ENCODE peak calls at places on chromosomes 12 and 14, in ten cellular contexts. One of them, this sample, is unnamed.

GRCh38 chr14:69107407-69108003 is 45.4 kb downstream of the DCAF5 start:
- DNase-seq in heart left ventricle: no peak
- DNase-seq in spleen: no peak
- DNase-seq in mucosa of descending colon: peak
- DNase-seq in neural crest cell: no peak
- DNase-seq in WTC11: peak
- DNase-seq in Calu3: peak
- DNase-seq in astrocyte of the cerebellum: peak
- DNase-seq in astrocyte of the spinal cord: peak
- DNase-seq in pancreas: no peak
- DNase-seq in this sample: peak

GRCh38 chr14:74583689-74584434 is 28.2 kb downstream of the LTBP2 start:
- DNase-seq in heart left ventricle: peak
- DNase-seq in spleen: peak
- DNase-seq in mucosa of descending colon: no peak
- DNase-seq in neural crest cell: no peak
- DNase-seq in WTC11: no peak
- DNase-seq in Calu3: no peak
- DNase-seq in astrocyte of the cerebellum: peak
- DNase-seq in astrocyte of the spinal cord: peak
- DNase-seq in pancreas: no peak
- DNase-seq in this sample: no peak

GRCh38 chr14:24705840-24706239 is 71.8 kb upstream of the GZMB start:
- DNase-seq in heart left ventricle: no peak
- DNase-seq in spleen: no peak
- DNase-seq in mucosa of descending colon: no peak
- DNase-seq in neural crest cell: no peak
- DNase-seq in WTC11: no peak
- DNase-seq in Calu3: no peak
- DNase-seq in astrocyte of the cerebellum: no peak
- DNase-seq in astrocyte of the spinal cord: no peak
- DNase-seq in pancreas: no peak
- DNase-seq in this sample: no peak

GRCh38 chr12:109044241-109044640 is 8.1 kb upstream of the USP30 start:
- DNase-seq in heart left ventricle: no peak
- DNase-seq in spleen: no peak
- DNase-seq in mucosa of descending colon: no peak
- DNase-seq in neural crest cell: no peak
- DNase-seq in WTC11: no peak
- DNase-seq in Calu3: no peak
- DNase-seq in astrocyte of the cerebellum: no peak
- DNase-seq in astrocyte of the spinal cord: no peak
- DNase-seq in pancreas: no peak
- DNase-seq in this sample: no peak

GRCh38 chr12:87953257-87953860 is 75.8 kb downstream of the C12orf50 start:
- DNase-seq in heart left ventricle: no peak
- DNase-seq in spleen: no peak
- DNase-seq in mucosa of descending colon: no peak
- DNase-seq in neural crest cell: peak
- DNase-seq in WTC11: no peak
- DNase-seq in Calu3: peak
- DNase-seq in astrocyte of the cerebellum: peak
- DNase-seq in astrocyte of the spinal cord: peak
- DNase-seq in pancreas: no peak
- DNase-seq in this sample: no peak

GRCh38 chr14:61269321-61270083 is 11.6 kb downstream of the TMEM30B start:
- DNase-seq in heart left ventricle: peak
- DNase-seq in spleen: peak
- DNase-seq in mucosa of descending colon: peak
- DNase-seq in neural crest cell: peak
- DNase-seq in WTC11: peak
- DNase-seq in Calu3: peak
- DNase-seq in astrocyte of the cerebellum: peak
- DNase-seq in astrocyte of the spinal cord: peak
- DNase-seq in pancreas: peak
- DNase-seq in this sample: peak

GRCh38 chr12:99767809-99768208 is 120.3 kb downstream of the GARIN6 start:
- DNase-seq in heart left ventricle: no peak
- DNase-seq in spleen: no peak
- DNase-seq in mucosa of descending colon: no peak
- DNase-seq in neural crest cell: no peak
- DNase-seq in WTC11: no peak
- DNase-seq in Calu3: no peak
- DNase-seq in astrocyte of the cerebellum: no peak
- DNase-seq in astrocyte of the spinal cord: peak
- DNase-seq in pancreas: no peak
- DNase-seq in this sample: no peak

GRCh38 chr12:113174461-113175384 is 10.6 kb downstream of the DDX54 start:
- DNase-seq in heart left ventricle: peak
- DNase-seq in spleen: peak
- DNase-seq in mucosa of descending colon: peak
- DNase-seq in neural crest cell: peak
- DNase-seq in WTC11: peak
- DNase-seq in Calu3: peak
- DNase-seq in astrocyte of the cerebellum: no peak
- DNase-seq in astrocyte of the spinal cord: peak
- DNase-seq in pancreas: peak
- DNase-seq in this sample: no peak

DNA sequence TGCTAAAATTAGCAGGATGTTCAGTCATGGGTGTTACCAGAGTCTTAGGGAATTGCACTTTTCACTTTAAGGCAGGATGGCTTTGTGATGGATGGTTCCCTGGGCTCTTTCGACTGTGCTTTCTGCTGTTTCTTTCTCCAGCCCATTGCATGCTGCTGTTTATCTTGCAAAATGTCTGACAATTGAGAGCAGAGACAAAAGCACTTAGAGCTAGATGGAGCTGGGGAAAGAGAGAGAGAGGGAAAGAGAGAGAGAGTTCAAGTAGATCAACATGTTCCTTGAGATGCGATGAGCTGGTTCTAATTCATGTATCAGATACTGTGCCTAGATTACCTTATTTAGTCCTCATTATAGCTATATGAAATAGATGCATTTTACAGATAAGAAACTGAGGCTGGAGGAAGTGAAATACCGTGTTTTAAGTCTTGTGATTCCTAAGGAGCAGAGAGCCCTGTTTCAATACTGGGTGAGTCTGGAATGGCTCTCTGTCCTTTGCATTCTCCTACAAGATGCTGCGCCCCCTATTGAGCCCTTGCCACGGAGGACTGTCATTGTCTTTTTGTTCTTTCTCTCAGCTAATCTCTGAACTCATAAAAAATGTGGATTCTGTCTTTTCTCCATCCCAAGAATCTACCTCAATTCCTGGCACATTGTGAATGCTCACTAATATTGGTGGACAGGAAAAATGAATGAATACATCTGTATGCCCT is 227.9 kb downstream of the ALG10B start:
- DNase-seq in heart left ventricle: no peak
- DNase-seq in spleen: no peak
- DNase-seq in mucosa of descending colon: no peak
- DNase-seq in neural crest cell: peak
- DNase-seq in WTC11: peak
- DNase-seq in Calu3: no peak
- DNase-seq in astrocyte of the cerebellum: no peak
- DNase-seq in astrocyte of the spinal cord: no peak
- DNase-seq in pancreas: no peak
- DNase-seq in this sample: no peak
- TF ChIP-seq CTCF in heart left ventricle: no peak
- TF ChIP-seq CTCF in spleen: no peak
- TF ChIP-seq CTCF in mucosa of descending colon: no peak
- TF ChIP-seq CTCF in neural crest cell: no peak
- TF ChIP-seq CTCF in WTC11: no peak
- TF ChIP-seq CTCF in Calu3: no peak
- TF ChIP-seq CTCF in astrocyte of the cerebellum: no peak
- TF ChIP-seq CTCF in astrocyte of the spinal cord: no peak
- TF ChIP-seq CTCF in pancreas: no peak
- TF ChIP-seq CTCF in this sample: no peak

GRCh38 chr14:53796734-53797133 is 159.9 kb downstream of the BMP4 start:
- DNase-seq in heart left ventricle: no peak
- DNase-seq in spleen: no peak
- DNase-seq in mucosa of descending colon: peak
- DNase-seq in neural crest cell: no peak
- DNase-seq in WTC11: no peak
- DNase-seq in Calu3: no peak
- DNase-seq in astrocyte of the cerebellum: no peak
- DNase-seq in astrocyte of the spinal cord: no peak
- DNase-seq in pancreas: no peak
- DNase-seq in this sample: no peak

GRCh38 chr14:53791116-53791515 is 165.5 kb downstream of the BMP4 start:
- DNase-seq in heart left ventricle: no peak
- DNase-seq in spleen: no peak
- DNase-seq in mucosa of descending colon: no peak
- DNase-seq in neural crest cell: no peak
- DNase-seq in WTC11: no peak
- DNase-seq in Calu3: no peak
- DNase-seq in astrocyte of the cerebellum: no peak
- DNase-seq in astrocyte of the spinal cord: no peak
- DNase-seq in pancreas: no peak
- DNase-seq in this sample: no peak

GRCh38 chr14:53793790-53794560 is 162.7 kb downstream of the BMP4 start:
- DNase-seq in heart left ventricle: no peak
- DNase-seq in spleen: no peak
- DNase-seq in mucosa of descending colon: peak
- DNase-seq in neural crest cell: no peak
- DNase-seq in WTC11: no peak
- DNase-seq in Calu3: no peak
- DNase-seq in astrocyte of the cerebellum: peak
- DNase-seq in astrocyte of the spinal cord: peak
- DNase-seq in pancreas: no peak
- DNase-seq in this sample: no peak

DNA sequence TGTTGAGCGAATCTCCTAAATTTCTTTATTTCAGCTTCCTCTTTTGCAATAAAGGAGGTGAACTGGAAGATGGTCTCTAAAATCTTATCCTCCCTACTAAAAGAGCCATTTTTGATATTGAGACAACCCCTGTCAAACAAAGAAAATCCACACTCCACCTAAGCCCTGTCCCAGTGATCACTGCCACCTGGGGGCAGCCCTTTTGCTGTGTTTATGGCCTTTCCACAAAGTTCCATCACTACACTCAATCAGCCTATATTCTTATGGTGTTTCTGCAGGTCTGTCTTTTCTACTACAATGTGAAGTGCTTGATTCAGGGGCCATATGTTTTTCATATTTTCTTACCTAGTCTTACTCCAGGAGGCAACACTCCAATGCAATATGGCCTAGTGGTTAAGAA is 163.7 kb downstream of the BMP4 start:
- DNase-seq in heart left ventricle: no peak
- DNase-seq in spleen: no peak
- DNase-seq in mucosa of descending colon: no peak
- DNase-seq in neural crest cell: no peak
- DNase-seq in WTC11: peak
- DNase-seq in Calu3: peak
- DNase-seq in astrocyte of the cerebellum: no peak
- DNase-seq in astrocyte of the spinal cord: no peak
- DNase-seq in pancreas: no peak
- DNase-seq in this sample: no peak
- TF ChIP-seq CTCF in heart left ventricle: no peak
- TF ChIP-seq CTCF in spleen: no peak
- TF ChIP-seq CTCF in mucosa of descending colon: no peak
- TF ChIP-seq CTCF in neural crest cell: no peak
- TF ChIP-seq CTCF in WTC11: no peak
- TF ChIP-seq CTCF in Calu3: no peak
- TF ChIP-seq CTCF in astrocyte of the cerebellum: no peak
- TF ChIP-seq CTCF in astrocyte of the spinal cord: no peak
- TF ChIP-seq CTCF in pancreas: no peak
- TF ChIP-seq CTCF in this sample: no peak

DNA sequence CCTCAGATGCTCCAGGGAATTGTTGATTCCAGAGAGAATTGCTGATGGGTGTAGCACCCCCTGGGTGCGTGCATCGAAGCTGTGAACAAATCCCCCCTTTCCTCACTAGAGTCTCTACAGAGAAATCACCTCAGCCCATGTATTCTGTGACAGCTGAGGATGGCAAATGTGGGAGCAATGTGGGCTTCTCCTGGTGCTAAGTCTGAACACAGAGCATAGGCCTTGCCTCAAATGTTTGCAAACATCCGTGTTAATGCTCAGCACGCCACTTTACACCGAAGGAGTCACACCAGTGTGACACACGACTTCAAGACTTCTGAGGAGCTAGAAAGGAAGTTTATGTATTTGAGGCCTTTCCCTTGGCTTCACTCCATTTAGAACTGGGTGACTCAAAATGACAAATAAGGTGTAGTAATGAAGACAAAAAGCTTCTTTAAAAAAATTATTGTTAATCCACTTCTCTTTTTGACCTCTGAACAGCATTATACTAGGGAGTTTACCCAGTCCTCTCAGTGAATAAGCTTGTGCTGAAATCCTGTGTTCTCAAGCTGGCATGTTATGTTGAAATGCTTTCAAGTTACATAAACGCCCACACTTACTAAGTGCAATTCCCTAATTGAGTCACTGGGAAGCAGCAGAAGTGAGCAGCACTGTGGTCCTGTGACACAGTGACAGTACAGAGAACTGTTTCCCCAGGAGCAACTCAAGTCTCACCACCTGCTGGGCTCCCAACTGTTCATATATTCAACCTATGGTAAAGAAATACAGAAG is 92.9 kb downstream of the FAR2 start:
- DNase-seq in heart left ventricle: peak
- DNase-seq in spleen: no peak
- DNase-seq in mucosa of descending colon: peak
- DNase-seq in neural crest cell: no peak
- DNase-seq in WTC11: no peak
- DNase-seq in Calu3: peak
- DNase-seq in astrocyte of the cerebellum: no peak
- DNase-seq in astrocyte of the spinal cord: peak
- DNase-seq in pancreas: no peak
- DNase-seq in this sample: peak
- TF ChIP-seq CTCF in heart left ventricle: peak
- TF ChIP-seq CTCF in spleen: no peak
- TF ChIP-seq CTCF in mucosa of descending colon: no peak
- TF ChIP-seq CTCF in neural crest cell: no peak
- TF ChIP-seq CTCF in WTC11: no peak
- TF ChIP-seq CTCF in Calu3: no peak
- TF ChIP-seq CTCF in astrocyte of the cerebellum: no peak
- TF ChIP-seq CTCF in astrocyte of the spinal cord: peak
- TF ChIP-seq CTCF in pancreas: no peak
- TF ChIP-seq CTCF in this sample: peak

GRCh38 chr12:31655208-31655607 is 4.3 kb upstream of the ETFBKMT start:
- DNase-seq in heart left ventricle: no peak
- DNase-seq in spleen: no peak
- DNase-seq in mucosa of descending colon: no peak
- DNase-seq in neural crest cell: no peak
- DNase-seq in WTC11: no peak
- DNase-seq in Calu3: no peak
- DNase-seq in astrocyte of the cerebellum: no peak
- DNase-seq in astrocyte of the spinal cord: no peak
- DNase-seq in pancreas: no peak
- DNase-seq in this sample: no peak

GRCh38 chr12:31658743-31659086 is 773 bp upstream of the ETFBKMT start:
- DNase-seq in heart left ventricle: no peak
- DNase-seq in spleen: no peak
- DNase-seq in mucosa of descending colon: no peak
- DNase-seq in neural crest cell: no peak
- DNase-seq in WTC11: no peak
- DNase-seq in Calu3: no peak
- DNase-seq in astrocyte of the cerebellum: no peak
- DNase-seq in astrocyte of the spinal cord: no peak
- DNase-seq in pancreas: no peak
- DNase-seq in this sample: no peak

GRCh38 chr12:31655792-31656191 is 3.7 kb upstream of the ETFBKMT start:
- DNase-seq in heart left ventricle: no peak
- DNase-seq in spleen: no peak
- DNase-seq in mucosa of descending colon: no peak
- DNase-seq in neural crest cell: no peak
- DNase-seq in WTC11: no peak
- DNase-seq in Calu3: no peak
- DNase-seq in astrocyte of the cerebellum: no peak
- DNase-seq in astrocyte of the spinal cord: no peak
- DNase-seq in pancreas: no peak
- DNase-seq in this sample: no peak

GRCh38 chr12:31662176-31662849 is 2.8 kb downstream of the ETFBKMT start:
- DNase-seq in heart left ventricle: no peak
- DNase-seq in spleen: no peak
- DNase-seq in mucosa of descending colon: no peak
- DNase-seq in neural crest cell: no peak
- DNase-seq in WTC11: no peak
- DNase-seq in Calu3: no peak
- DNase-seq in astrocyte of the cerebellum: no peak
- DNase-seq in astrocyte of the spinal cord: no peak
- DNase-seq in pancreas: no peak
- DNase-seq in this sample: no peak

GRCh38 chr12:31659087-31659942 is at the start of gene ETFBKMT:
- DNase-seq in heart left ventricle: peak
- DNase-seq in spleen: peak
- DNase-seq in mucosa of descending colon: peak
- DNase-seq in neural crest cell: peak
- DNase-seq in WTC11: peak
- DNase-seq in Calu3: peak
- DNase-seq in astrocyte of the cerebellum: peak
- DNase-seq in astrocyte of the spinal cord: peak
- DNase-seq in pancreas: peak
- DNase-seq in this sample: peak
- TF ChIP-seq CTCF in heart left ventricle: peak
- TF ChIP-seq CTCF in spleen: no peak
- TF ChIP-seq CTCF in mucosa of descending colon: no peak
- TF ChIP-seq CTCF in neural crest cell: peak
- TF ChIP-seq CTCF in WTC11: no peak
- TF ChIP-seq CTCF in Calu3: no peak
- TF ChIP-seq CTCF in astrocyte of the cerebellum: peak
- TF ChIP-seq CTCF in astrocyte of the spinal cord: peak
- TF ChIP-seq CTCF in pancreas: peak
- TF ChIP-seq CTCF in this sample: no peak

This sample was measured in CD14-positive monocyte.